ENCODE peak calls at places on chromosomes 1 and 21, in four cellular contexts. T is heart right ventricle, O is uterus, Y is tibial artery. J is an unnamed sample. For H3K36me3 and H3K27me3, the result is how much of the 10 kb centered on the place peaks cover.

GRCh38 chr1:178192686-178193085 is 98.8 kb downstream of the RASAL2 start:
- DNase-seq in T (no peak), O (no peak), Y (no peak), J (no peak)

GRCh38 chr21:25518491-25518911 is 88.8 kb downstream of the MRPL39 start:
- DNase-seq in T (no peak), O (no peak), Y (no peak), J (no peak)

GRCh38 chr21:36150192-36150711 is 6.4 kb upstream of the DOP1B start:
- DNase-seq in T (no peak), O (peak), Y (peak), J (no peak)

GRCh38 chr21:42097860-42098259 is 26.7 kb downstream of the UMODL1 start:
- DNase-seq in T (no peak), O (no peak), Y (peak), J (no peak)

GRCh38 chr21:36747114-36747814 is 48.3 kb downstream of the SIM2 start:
- DNase-seq in T (no peak), O (no peak), Y (no peak), J (no peak)

GRCh38 chr1:224524679-224525078 is 90.1 kb upstream of the WDR26 start:
- DNase-seq in T (no peak), O (no peak), Y (no peak), J (no peak)

GRCh38 chr21:32004281-32004680 is 131.5 kb downstream of the HUNK start:
- DNase-seq in T (no peak), O (no peak), Y (no peak), J (no peak)

GRCh38 chr1:203282720-203283542 is 22.4 kb upstream of the BTG2 start:
- DNase-seq in T (no peak), O (no peak), Y (peak), J (no peak)

GRCh38 chr1:58858344-58858673 is 74.5 kb upstream of the JUN start:
- DNase-seq in T (no peak), O (no peak), Y (no peak), J (no peak)

GRCh38 chr1:44909949-44910594 is 67.0 kb upstream of the PTCH2 start:
- DNase-seq in T (no peak), O (no peak), Y (no peak), J (no peak)

GRCh38 chr1:92956254-92956653 is 5.0 kb downstream of the DIPK1A start:
- DNase-seq in T (no peak), O (no peak), Y (no peak), J (no peak)

GRCh38 chr1:213327318-213327667 is 276.3 kb downstream of the RPS6KC1 start:
- DNase-seq in T (peak), O (peak), Y (peak), J (no peak)

GRCh38 chr1:199937161-199937560 is 90.3 kb upstream of the NR5A2 start:
- DNase-seq in T (no peak), O (no peak), Y (no peak), J (no peak)

GRCh38 chr1:175919001-175919400 is 175.6 kb upstream of the TNR start:
- DNase-seq in T (no peak), O (no peak), Y (no peak), J (no peak)

GRCh38 chr1:87956072-87956471 is 627.4 kb downstream of the LMO4 start:
- DNase-seq in T (no peak), O (peak), Y (peak), J (no peak)

GRCh38 chr1:27402349-27402754 is 9.9 kb downstream of the GPR3 start:
- DNase-seq in T (peak), O (peak), Y (peak), J (no peak)

GRCh38 chr1:204398197-204399125 is 13.2 kb downstream of the PPP1R15B start:
- DNase-seq in T (peak), O (no peak), Y (no peak), J (peak)

GRCh38 chr1:231550448-231550781 is 21.9 kb downstream of the TSNAX start:
- DNase-seq in T (no peak), O (no peak), Y (no peak), J (peak)

GRCh38 chr1:148160421-148161251 is 8.6 kb upstream of the NBPF11 start:
- DNase-seq in T (no peak), O (no peak), Y (no peak), J (no peak)

DNA sequence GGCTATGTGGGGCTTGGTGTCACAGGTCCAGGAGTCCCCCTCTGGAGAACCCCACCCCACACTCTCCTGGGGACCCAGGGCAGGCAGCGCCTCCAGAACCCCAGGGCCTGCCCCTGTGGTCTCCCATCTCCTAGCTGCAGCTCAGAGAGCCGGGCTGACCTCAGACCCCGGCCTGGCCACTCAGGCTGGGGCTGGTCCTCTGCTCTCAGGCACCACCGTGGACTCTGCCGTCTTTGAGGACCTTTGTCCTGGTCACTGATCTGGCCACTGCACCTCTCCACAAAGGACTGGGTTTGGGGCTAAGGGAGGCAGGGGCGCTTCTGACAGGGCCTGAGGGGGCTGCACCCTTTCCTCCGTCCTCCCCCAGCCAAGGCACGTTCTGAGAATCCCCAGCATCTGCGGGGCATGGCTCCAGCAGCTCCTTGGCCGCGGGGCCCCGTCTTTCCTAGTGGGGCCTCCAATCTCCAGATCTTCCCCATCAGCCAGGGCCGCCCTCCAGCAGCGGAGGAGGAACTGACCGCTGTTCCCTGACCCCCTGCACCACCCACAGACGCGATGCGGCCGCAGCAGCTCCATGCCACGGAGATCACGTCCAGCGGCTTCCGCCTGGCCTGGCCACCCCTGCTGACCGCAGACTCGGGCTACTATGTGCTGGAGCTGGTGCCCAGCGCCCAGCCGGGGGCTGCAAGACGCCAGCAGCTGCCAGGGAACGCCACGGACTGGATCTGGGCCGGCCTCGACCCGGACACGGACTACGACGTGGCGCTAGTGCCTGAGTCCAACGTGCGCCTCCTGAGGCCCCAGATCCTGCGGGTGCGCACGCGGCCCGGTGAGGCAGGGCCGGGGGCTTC is 3.3 kb downstream of the VWA1 start:
- DNase-seq in T (no peak), O (peak), Y (no peak), J (no peak)
- H3K36me3 ChIP-seq in T (under half), O (under half), Y (under half), J (under half)

DNA sequence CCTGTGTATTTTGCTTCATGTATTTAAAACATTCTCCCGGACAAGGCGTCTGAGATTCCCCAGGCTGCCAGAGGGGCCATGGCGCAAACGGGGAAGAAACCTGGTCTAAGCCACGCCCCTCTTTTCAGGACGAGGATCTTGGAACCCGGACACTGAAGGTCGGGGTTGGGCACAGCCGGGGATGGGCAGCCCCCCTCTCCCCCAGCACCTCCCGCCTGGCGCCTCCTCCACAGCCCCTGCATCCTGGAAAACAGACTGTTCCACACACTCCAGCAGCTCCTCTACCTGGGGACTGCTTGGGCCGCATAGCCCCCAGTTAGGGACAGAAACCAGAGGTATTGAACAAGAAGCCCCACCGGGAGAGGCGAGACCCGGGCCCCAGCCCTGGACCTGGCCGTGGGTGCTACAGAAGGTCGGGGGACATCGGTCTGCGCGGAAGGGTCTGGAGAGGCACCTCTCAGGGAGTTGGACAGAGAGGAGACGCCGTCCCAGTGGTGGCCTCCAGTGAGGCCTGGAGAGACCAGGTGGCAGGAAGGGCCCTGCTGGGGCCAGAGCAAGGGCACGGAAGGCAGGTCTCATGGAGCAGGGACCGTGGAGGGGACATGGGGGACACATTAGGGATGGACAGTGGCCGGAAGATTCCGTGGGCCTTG is 5.4 kb downstream of the TP73 start:
- DNase-seq in T (no peak), O (no peak), Y (peak), J (no peak)
- H3K27me3 ChIP-seq in T (under half), O (under half), Y (under half), J (under half)

DNA sequence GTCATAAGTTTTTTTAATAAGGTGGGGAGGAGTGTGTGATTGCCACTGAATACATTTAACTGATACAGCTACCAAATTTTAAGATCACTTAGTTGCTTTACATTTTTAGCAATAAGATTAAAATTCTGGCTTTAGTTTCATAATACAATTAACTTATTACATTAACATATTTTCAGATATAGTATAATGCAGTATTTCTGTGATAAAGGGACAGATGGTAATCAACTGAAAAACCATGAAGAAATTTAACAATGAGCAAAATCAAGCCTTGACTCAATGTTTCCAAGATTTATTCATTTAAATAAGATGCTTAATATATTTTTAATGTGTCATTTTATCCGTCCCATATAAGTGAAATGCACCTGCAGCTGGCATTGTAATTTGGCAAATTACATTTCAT is 4.0 kb downstream of the TOMM20 start:
- DNase-seq in T (no peak), O (no peak), Y (no peak), J (no peak)
- H3K4me3 ChIP-seq in T (no peak), O (no peak), Y (no peak), J (no peak)

GRCh38 chr21:44898011-44898493 is 22.6 kb downstream of the ITGB2 start:
- DNase-seq in T (no peak), O (no peak), Y (no peak), J (no peak)
- H3K36me3 ChIP-seq in T (under half), O (under half), Y (under half), J (half or more)